ENCODE peak calls at places on chromosomes 3 and 15, in nine cellular contexts. F is T-helper 9 cell; N is IMR-90; T is activated CD8-positive, alpha-beta memory T cell treated with anti-CD3 and anti-CD28 coated beads, Interleukin-2, amount 50 U/mL, for 4 hours; Z is NCI-H146; I is islet precursor cell; O is nephron progenitor cell; G is osteocyte; Y is hippocampal formation. L is an unnamed sample.

GRCh38 chr3:64332461-64333350 is 107.4 kb upstream of the PRICKLE2 start:
- DNase-seq in F (no peak), N (peak; percentile 71), T (no peak), Z (no peak), I (no peak), O (no peak), G (no peak), Y (no peak), L (no peak)

GRCh38 chr3:33474895-33475294 is 34.7 kb upstream of the UBP1 start:
- DNase-seq in F (no peak), N (no peak), T (no peak), Z (no peak), I (no peak), O (no peak), G (no peak), Y (no peak), L (no peak)

GRCh38 chr3:41688595-41689380 is 273.1 kb downstream of the ULK4 start:
- DNase-seq in F (no peak), N (peak; percentile 78), T (no peak), Z (no peak), I (no peak), O (no peak), G (no peak), Y (no peak), L (no peak)

GRCh38 chr3:24494616-24495333 is at the start of gene THRB:
- DNase-seq in F (no peak), N (no peak), T (no peak), Z (peak; percentile 19), I (peak; percentile 92), O (peak; percentile 80), G (peak; percentile 90), Y (peak; percentile 35), L (peak; percentile 88)

GRCh38 chr3:191238321-191238817 is 39.3 kb downstream of the OSTN start:
- DNase-seq in F (no peak), N (peak; percentile 89), T (no peak), Z (no peak), I (no peak), O (no peak), G (no peak), Y (no peak), L (no peak)

GRCh38 chr3:186073641-186074040 is 35.2 kb downstream of the ETV5 start:
- DNase-seq in F (no peak), N (peak; percentile 58), T (no peak), Z (no peak), I (no peak), O (no peak), G (no peak), Y (no peak), L (no peak)

GRCh38 chr3:155078959-155079794 is 942 bp upstream of the MME start:
- DNase-seq in F (no peak), N (peak; percentile 57), T (no peak), Z (no peak), I (peak; percentile 84), O (no peak), G (no peak), Y (no peak), L (no peak)

GRCh38 chr3:13078158-13078905 is 5.1 kb upstream of the IQSEC1 start:
- DNase-seq in F (no peak), N (no peak), T (no peak), Z (peak; percentile 67), I (no peak), O (no peak), G (no peak), Y (peak; percentile 62), L (peak; percentile 61)

GRCh38 chr3:178343433-178344038 is 192.7 kb upstream of the KCNMB2 start:
- DNase-seq in F (no peak), N (no peak), T (no peak), Z (no peak), I (no peak), O (no peak), G (no peak), Y (no peak), L (no peak)

GRCh38 chr3:13650210-13651056 is 101.5 kb downstream of the FBLN2 start:
- DNase-seq in F (peak; percentile 77), N (peak; percentile 55), T (peak; percentile 79), Z (peak; percentile 34), I (peak; percentile 92), O (peak; percentile 97), G (peak; percentile 95), Y (peak; percentile 6), L (peak; percentile 83)

GRCh38 chr15:33243393-33243792 is 48.9 kb upstream of the FMN1 start:
- DNase-seq in F (no peak), N (peak; percentile 12), T (no peak), Z (no peak), I (no peak), O (no peak), G (no peak), Y (no peak), L (no peak)

GRCh38 chr3:22089284-22089683 is 338.3 kb upstream of the ZNF385D start:
- DNase-seq in F (no peak), N (peak; percentile 1), T (no peak), Z (peak; percentile 3), I (peak; percentile 58), O (peak; percentile 31), G (no peak), Y (no peak), L (no peak)

GRCh38 chr15:50353251-50353998 is 1.6 kb downstream of the GABPB1 start:
- DNase-seq in F (no peak), N (peak; percentile 95), T (no peak), Z (no peak), I (no peak), O (no peak), G (no peak), Y (no peak), L (no peak)

GRCh38 chr3:150544726-150545125 is 1.6 kb downstream of the SERP1 start:
- DNase-seq in F (no peak), N (peak; percentile 47), T (no peak), Z (no peak), I (no peak), O (no peak), G (no peak), Y (no peak), L (no peak)

GRCh38 chr15:89781055-89781454 is 4.9 kb downstream of the MESP2 start:
- DNase-seq in F (no peak), N (no peak), T (no peak), Z (no peak), I (peak; percentile 53), O (no peak), G (no peak), Y (no peak), L (peak; percentile 58)

GRCh38 chr15:100438570-100438969 is 90.2 kb downstream of the CERS3 start:
- DNase-seq in F (no peak), N (no peak), T (peak; percentile 20), Z (no peak), I (no peak), O (no peak), G (no peak), Y (peak; percentile 10), L (peak; percentile 46)

GRCh38 chr15:39118510-39118909 is 462.4 kb upstream of the THBS1 start:
- DNase-seq in F (no peak), N (peak; percentile 80), T (no peak), Z (no peak), I (no peak), O (no peak), G (no peak), Y (peak; percentile 44), L (no peak)

GRCh38 chr15:77702211-77702957 is 69.7 kb upstream of the LINGO1 start:
- DNase-seq in F (no peak), N (peak; percentile 18), T (no peak), Z (no peak), I (peak; percentile 90), O (peak; percentile 88), G (no peak), Y (no peak), L (no peak)